ENCODE peak calls at places on chromosome 20, in five cellular contexts. One of them, this sample, is unnamed.

GRCh38 chr20:61954276-61955021 is 111.2 kb downstream of the TAF4 start:
- DNase-seq in left lung: peak
- DNase-seq in left colon: no peak
- DNase-seq in amygdala: no peak
- DNase-seq in thoracic aorta: no peak
- DNase-seq in this sample: no peak

GRCh38 chr20:24084281-24084680 is 95.7 kb upstream of the GGTLC1 start:
- DNase-seq in left lung: no peak
- DNase-seq in left colon: no peak
- DNase-seq in amygdala: no peak
- DNase-seq in thoracic aorta: no peak
- DNase-seq in this sample: no peak

GRCh38 chr20:57698867-57699275 is 10.9 kb downstream of the PMEPA1 start:
- DNase-seq in left lung: no peak
- DNase-seq in left colon: no peak
- DNase-seq in amygdala: no peak
- DNase-seq in thoracic aorta: no peak
- DNase-seq in this sample: peak

GRCh38 chr20:460707-461106 is 1.6 kb downstream of the TBC1D20 start:
- DNase-seq in left lung: no peak
- DNase-seq in left colon: no peak
- DNase-seq in amygdala: no peak
- DNase-seq in thoracic aorta: no peak
- DNase-seq in this sample: no peak

GRCh38 chr20:21515300-21516179 is 1.7 kb upstream of the NKX2-2 start:
- DNase-seq in left lung: no peak
- DNase-seq in left colon: no peak
- DNase-seq in amygdala: no peak
- DNase-seq in thoracic aorta: no peak
- DNase-seq in this sample: no peak

GRCh38 chr20:12528591-12529041 is 480.2 kb upstream of the SPTLC3 start:
- DNase-seq in left lung: no peak
- DNase-seq in left colon: no peak
- DNase-seq in amygdala: no peak
- DNase-seq in thoracic aorta: no peak
- DNase-seq in this sample: no peak

GRCh38 chr20:17940447-17940971 is 28.1 kb downstream of the SNX5 start:
- DNase-seq in left lung: no peak
- DNase-seq in left colon: no peak
- DNase-seq in amygdala: no peak
- DNase-seq in thoracic aorta: no peak
- DNase-seq in this sample: no peak

GRCh38 chr20:41052742-41053419 is 24.3 kb downstream of the TOP1 start:
- DNase-seq in left lung: no peak
- DNase-seq in left colon: no peak
- DNase-seq in amygdala: no peak
- DNase-seq in thoracic aorta: no peak
- DNase-seq in this sample: no peak

GRCh38 chr20:38728237-38728761 is 4.0 kb downstream of the SLC32A1 start:
- DNase-seq in left lung: no peak
- DNase-seq in left colon: no peak
- DNase-seq in amygdala: no peak
- DNase-seq in thoracic aorta: no peak
- DNase-seq in this sample: no peak

GRCh38 chr20:20365593-20365992 is 2.3 kb upstream of the INSM1 start:
- DNase-seq in left lung: no peak
- DNase-seq in left colon: no peak
- DNase-seq in amygdala: no peak
- DNase-seq in thoracic aorta: no peak
- DNase-seq in this sample: no peak

GRCh38 chr20:50996901-50997830 is 25.7 kb downstream of the KCNG1 start:
- DNase-seq in left lung: no peak
- DNase-seq in left colon: no peak
- DNase-seq in amygdala: no peak
- DNase-seq in thoracic aorta: no peak
- DNase-seq in this sample: peak

GRCh38 chr20:63224272-63225081 is 8.5 kb upstream of the YTHDF1 start:
- DNase-seq in left lung: no peak
- DNase-seq in left colon: no peak
- DNase-seq in amygdala: no peak
- DNase-seq in thoracic aorta: no peak
- DNase-seq in this sample: peak